ENCODE peak calls at places on chromosomes 11 and 22, in five cellular contexts. O is hypothalamus; P is HT1080; X is activated CD4-positive, alpha-beta T cell treated with anti-CD3 and anti-CD28 coated beads, Interleukin-2, amount 10 ng/mL, durations not matched to agents 24 days and 14 days; R is NCI-H1092. H is an unnamed sample.

GRCh38 chr11:111021131-111021530 is 224.4 kb upstream of the POU2AF2 start:
- DNase-seq in O (no peak), X (no peak), P (no peak), R (no peak), H (no peak)

GRCh38 chr11:114330373-114330772 is 34.2 kb downstream of the NNMT start:
- DNase-seq in R (no peak), X (no peak), O (no peak), P (no peak), H (no peak)

GRCh38 chr22:50600541-50600940 is at the start of gene MAPK8IP2:
- DNase-seq in R (no peak), O (no peak), P (no peak), X (peak), H (no peak)

GRCh38 chr11:64000026-64000739 is 13.9 kb downstream of the OTUB1 start:
- DNase-seq in O (peak), X (peak), P (no peak), R (no peak), H (peak)

GRCh38 chr11:34773826-34774225 is 142.4 kb downstream of the APIP start:
- DNase-seq in O (no peak), X (no peak), R (no peak), P (no peak), H (no peak)

GRCh38 chr22:37413546-37413945 is 13.7 kb downstream of the ELFN2 start:
- DNase-seq in R (no peak), X (no peak), O (no peak), P (no peak), H (no peak)

GRCh38 chr11:34870548-34871209 is 45.5 kb downstream of the APIP start:
- DNase-seq in P (no peak), X (no peak), O (no peak), R (no peak), H (no peak)

GRCh38 chr11:75576445-75577049 is 14.5 kb downstream of the SERPINH1 start:
- DNase-seq in R (no peak), O (no peak), P (no peak), X (no peak), H (no peak)